ENCODE peak calls at places on chromosomes 11 and 22, in seven cellular contexts. Q is upper lobe of left lung, H is body of pancreas, O is esophagus squamous epithelium, V is A549, K is fibroblast of lung, W is right lobe of liver. B is an unnamed sample. For H3K4me1, the result is how much of the 10 kb centered on the place peaks cover.

GRCh38 chr22:50464451-50464850 is 10.4 kb downstream of the SBF1 start:
- DNase-seq in W (no peak), V (no peak), K (no peak), Q (peak), O (no peak), H (no peak), B (no peak)

GRCh38 chr22:45127866-45128265 is 35.9 kb upstream of the NUP50 start:
- DNase-seq in W (no peak), H (no peak), O (no peak), V (no peak), K (peak), Q (no peak), B (no peak)

GRCh38 chr11:102109896-102110760 is at the start of gene YAP1:
- DNase-seq in V (peak), Q (peak), W (peak), O (no peak), K (peak), H (peak), B (peak)

GRCh38 chr11:130323452-130324448 is 9.0 kb upstream of the ZBTB44 start:
- DNase-seq in W (no peak), H (no peak), K (peak), V (no peak), O (no peak), Q (no peak), B (no peak)

GRCh38 chr11:100930185-100930778 is 199.3 kb downstream of the PGR start:
- DNase-seq in V (peak), W (no peak), H (no peak), O (no peak), K (peak), Q (no peak), B (no peak)

GRCh38 chr22:44701824-44702478 is at the start of gene PRR5:
- DNase-seq in Q (peak), H (peak), V (peak), W (peak), O (peak), K (peak), B (peak)

GRCh38 chr22:17086750-17087149 is 1.9 kb downstream of the IL17RA start:
- DNase-seq in K (no peak), H (no peak), W (no peak), O (no peak), V (no peak), Q (no peak), B (peak)

GRCh38 chr22:50627452-50627913 is 469 bp downstream of the ARSA start:
- DNase-seq in H (peak), K (no peak), O (no peak), Q (peak), W (peak), V (peak), B (no peak)

GRCh38 chr22:49602481-49602880 is 225.2 kb downstream of the BRD1 start:
- DNase-seq in W (no peak), V (no peak), K (no peak), H (no peak), O (no peak), Q (no peak), B (no peak)

GRCh38 chr22:16806401-16806800 is 18.8 kb downstream of the XKR3 start:
- DNase-seq in O (no peak), Q (no peak), W (no peak), K (no peak), H (no peak), V (no peak), B (peak)

GRCh38 chr11:47348131-47348802 is 4.2 kb downstream of the MYBPC3 start:
- DNase-seq in H (no peak), Q (peak), K (no peak), W (no peak), O (no peak), V (no peak), B (no peak)

GRCh38 chr11:118338637-118339061 is 3.9 kb downstream of the CD3D start:
- DNase-seq in V (no peak), O (peak), Q (no peak), H (peak), W (no peak), K (no peak), B (no peak)

GRCh38 chr11:76628408-76628947 is 42.1 kb downstream of the LRRC32 start:
- DNase-seq in K (no peak), V (no peak), Q (peak), O (no peak), H (no peak), W (no peak), B (no peak)

GRCh38 chr11:14300661-14301304 is 58.2 kb downstream of the RRAS2 start:
- DNase-seq in K (peak), O (no peak), W (peak), H (peak), Q (no peak), V (peak), B (peak)

GRCh38 chr11:69912161-69912910 is 93.1 kb upstream of the FGF3 start:
- DNase-seq in W (peak), K (no peak), Q (peak), V (no peak), H (no peak), O (no peak), B (no peak)

GRCh38 chr11:20448838-20449237 is 61.3 kb downstream of the PRMT3 start:
- DNase-seq in W (no peak), K (no peak), Q (no peak), H (peak), O (no peak), V (no peak), B (no peak)

GRCh38 chr22:23383491-23384450 is 196.3 kb downstream of the IGLL1 start:
- DNase-seq in K (no peak), H (no peak), W (no peak), O (no peak), Q (peak), V (no peak), B (peak)

GRCh38 chr11:43988040-43988793 is 45.8 kb downstream of the C11orf96 start:
- DNase-seq in W (no peak), O (no peak), K (peak), Q (no peak), V (no peak), H (no peak), B (no peak)

GRCh38 chr11:126924381-126924780 is 76.2 kb downstream of the KIRREL3 start:
- DNase-seq in O (no peak), K (no peak), W (no peak), V (no peak), H (no peak), Q (no peak), B (no peak)

GRCh38 chr11:17722000-17722643 is 2.8 kb downstream of the MYOD1 start:
- DNase-seq in K (peak), V (peak), Q (no peak), O (no peak), H (peak), W (peak), B (peak)

GRCh38 chr22:50531546-50532352 is 1.9 kb upstream of the TYMP start:
- DNase-seq in K (peak), Q (peak), W (peak), V (peak), H (peak), O (no peak), B (no peak)

GRCh38 chr11:75543808-75544207 is 18.1 kb upstream of the GDPD5 start:
- DNase-seq in K (no peak), W (no peak), V (no peak), H (no peak), O (no peak), Q (no peak), B (no peak)

GRCh38 chr22:18078329-18079041 is 695 bp downstream of the PEX26 start:
- DNase-seq in O (no peak), K (peak), Q (peak), V (peak), H (peak), W (peak), B (peak)

GRCh38 chr22:43159484-43160178 is 8.3 kb downstream of the TSPO start:
- DNase-seq in W (no peak), K (no peak), V (peak), Q (no peak), H (peak), O (no peak), B (peak)

GRCh38 chr11:94169930-94170329 is 41.3 kb downstream of the PANX1 start:
- DNase-seq in O (no peak), K (no peak), H (no peak), Q (no peak), V (no peak), W (no peak), B (no peak)

GRCh38 chr11:2382927-2383822 is 6.1 kb downstream of the CD81 start:
- DNase-seq in K (no peak), V (no peak), H (peak), Q (peak), W (peak), O (no peak), B (peak)

GRCh38 chr11:64226507-64227051 is 505 bp downstream of the NUDT22 start:
- DNase-seq in W (peak), V (no peak), O (no peak), Q (peak), K (no peak), H (peak), B (peak)

GRCh38 chr11:106475181-106475580 is 397.7 kb downstream of the AASDHPPT start:
- DNase-seq in H (no peak), O (no peak), Q (no peak), W (no peak), V (no peak), K (peak), B (no peak)

GRCh38 chr11:106471273-106471672 is 393.8 kb downstream of the AASDHPPT start:
- DNase-seq in Q (no peak), K (no peak), H (no peak), O (no peak), V (no peak), W (no peak), B (no peak)

GRCh38 chr11:106473089-106473722 is 395.7 kb downstream of the AASDHPPT start:
- DNase-seq in W (no peak), V (no peak), H (no peak), K (peak), Q (no peak), O (no peak), B (no peak)

GRCh38 chr11:106477776-106478175 is 400.3 kb downstream of the AASDHPPT start:
- DNase-seq in Q (no peak), V (no peak), H (no peak), O (no peak), W (no peak), K (peak), B (no peak)

GRCh38 chr11:106474274-106474673 is 396.8 kb downstream of the AASDHPPT start:
- DNase-seq in O (no peak), W (no peak), V (no peak), Q (no peak), K (no peak), H (no peak), B (no peak)
- H3K27ac ChIP-seq in O (no peak), W (no peak), V (no peak), Q (no peak), K (no peak), H (no peak), B (no peak)

DNA sequence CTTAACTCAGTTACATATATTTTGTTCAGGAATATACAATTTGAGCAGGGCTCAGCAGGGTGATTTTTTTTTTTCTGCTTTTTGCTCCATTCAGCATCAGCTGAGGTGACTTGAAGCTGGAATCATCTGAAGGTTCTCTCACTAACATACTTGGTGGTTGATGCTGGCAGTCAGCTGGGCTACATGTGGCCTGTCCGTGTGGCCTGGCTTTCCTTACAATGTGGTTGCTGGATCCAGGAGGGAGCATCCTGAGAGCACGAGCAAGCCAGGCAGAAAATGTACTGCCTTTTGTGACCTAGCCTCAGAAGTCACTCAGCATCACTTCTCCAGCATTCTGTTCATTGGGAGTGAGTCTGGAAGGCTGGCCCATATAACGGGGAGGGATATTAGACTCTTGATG is 151.6 kb upstream of the E2F8 start:
- DNase-seq in H (no peak), O (no peak), W (no peak), V (no peak), K (no peak), Q (no peak), B (no peak)
- H3K4me1 ChIP-seq in H (under half), O (under half), W (under half), V (under half), K (under half), Q (under half), B (under half)

GRCh38 chr11:114296979-114297372 is 777 bp downstream of the NNMT start:
- DNase-seq in K (no peak), O (no peak), H (no peak), W (no peak), Q (no peak), V (no peak), B (no peak)
- H3K4me3 ChIP-seq in K (peak), O (peak), H (no peak), W (peak), Q (peak), V (peak), B (peak)

DNA sequence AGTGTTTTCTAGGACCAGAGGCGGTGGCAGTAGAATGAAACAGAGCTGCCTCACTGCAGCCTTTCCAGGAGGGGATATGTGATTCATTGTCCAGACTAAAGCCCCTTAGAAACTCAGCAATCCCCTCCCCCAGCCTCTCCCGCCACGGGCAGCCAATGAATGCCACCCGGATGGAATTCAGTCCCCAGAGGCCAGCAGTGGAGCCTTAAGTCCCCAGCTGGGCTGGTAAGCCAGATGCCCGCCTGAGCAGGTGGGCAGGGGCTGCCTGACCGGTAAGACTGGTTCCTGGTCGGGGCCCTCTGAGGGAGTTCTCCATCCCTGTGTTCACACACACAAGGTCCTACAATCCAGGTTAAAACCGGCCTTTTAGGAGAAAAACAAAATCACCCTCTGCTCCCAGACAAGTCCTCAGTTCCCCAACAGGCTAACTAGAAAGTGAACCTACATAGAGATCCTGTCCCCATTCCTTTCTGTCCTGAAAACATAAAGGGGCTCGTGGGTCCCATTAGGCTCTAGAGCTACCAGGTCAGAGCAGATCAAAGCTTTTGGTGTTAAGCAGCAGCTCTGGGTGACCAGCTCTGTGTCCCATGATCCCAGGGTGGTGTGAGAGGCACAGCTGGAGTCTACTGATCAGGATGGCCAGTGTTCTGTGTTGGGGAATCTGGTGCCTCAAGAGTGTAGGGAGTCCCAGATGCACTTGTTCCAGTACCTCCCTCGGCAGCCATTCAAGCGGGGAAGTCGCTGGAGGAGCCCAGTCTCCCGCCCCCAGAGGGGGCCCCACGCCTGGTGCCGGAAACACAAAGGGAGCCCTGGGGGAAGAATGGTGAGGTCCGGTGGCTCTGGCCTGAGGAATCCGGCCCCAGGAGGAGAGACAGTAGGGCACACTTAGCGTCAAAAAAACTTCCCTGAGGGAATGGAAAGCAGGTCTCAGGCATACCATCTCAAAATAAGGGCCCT is 2.6 kb downstream of the PATZ1 start:
- DNase-seq in V (no peak), W (peak), H (peak), K (no peak), O (no peak), Q (peak), B (peak)
- H3K27ac ChIP-seq in V (peak), W (no peak), H (peak), K (no peak), O (peak), Q (peak), B (no peak)

DNA sequence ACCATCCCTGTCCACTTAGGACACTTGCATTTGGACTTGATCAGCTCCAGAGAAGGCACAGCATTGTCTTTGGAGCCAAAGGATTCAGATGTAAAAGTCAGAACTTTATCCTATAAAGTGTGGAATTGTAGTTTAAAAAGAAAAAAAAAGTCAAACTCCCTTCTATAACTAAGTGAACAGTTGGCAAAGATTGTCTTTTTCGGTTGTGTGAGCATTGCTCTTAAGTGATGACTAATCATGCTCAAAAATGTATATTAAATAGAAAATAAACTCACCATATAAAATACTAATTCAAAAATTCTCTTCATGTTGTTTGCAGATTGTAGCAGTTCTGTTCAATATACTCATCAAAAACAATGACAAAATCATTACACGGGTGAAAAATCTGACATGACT is 93.8 kb downstream of the ETS1 start:
- DNase-seq in W (no peak), K (no peak), V (no peak), Q (no peak), O (no peak), H (no peak), B (no peak)
- H3K4me1 ChIP-seq in W (under half), K (half or more), V (half or more), Q (half or more), O (under half), H (under half), B (under half)

GRCh38 chr11:6397156-6397555 is 6.9 kb downstream of the SMPD1 start:
- DNase-seq in K (no peak), H (no peak), W (no peak), V (no peak), O (no peak), Q (no peak), B (no peak)
- H3K4me3 ChIP-seq in K (no peak), H (no peak), W (no peak), V (no peak), O (no peak), Q (no peak), B (no peak)

GRCh38 chr11:59615637-59616395 is at the start of gene OSBP:
- DNase-seq in O (peak), K (peak), Q (peak), W (peak), V (peak), H (peak), B (peak)

GRCh38 chr11:59614277-59615131 is 1.1 kb downstream of the OSBP start:
- DNase-seq in V (peak), O (no peak), Q (no peak), K (no peak), H (no peak), W (no peak), B (no peak)

GRCh38 chr11:59617876-59618275 is 2.3 kb upstream of the OSBP start:
- DNase-seq in O (no peak), K (no peak), V (no peak), Q (no peak), H (no peak), W (no peak), B (no peak)

GRCh38 chr11:59616396-59616982 is 915 bp upstream of the OSBP start:
- DNase-seq in O (no peak), H (no peak), K (no peak), V (no peak), W (peak), Q (peak), B (no peak)

DNA sequence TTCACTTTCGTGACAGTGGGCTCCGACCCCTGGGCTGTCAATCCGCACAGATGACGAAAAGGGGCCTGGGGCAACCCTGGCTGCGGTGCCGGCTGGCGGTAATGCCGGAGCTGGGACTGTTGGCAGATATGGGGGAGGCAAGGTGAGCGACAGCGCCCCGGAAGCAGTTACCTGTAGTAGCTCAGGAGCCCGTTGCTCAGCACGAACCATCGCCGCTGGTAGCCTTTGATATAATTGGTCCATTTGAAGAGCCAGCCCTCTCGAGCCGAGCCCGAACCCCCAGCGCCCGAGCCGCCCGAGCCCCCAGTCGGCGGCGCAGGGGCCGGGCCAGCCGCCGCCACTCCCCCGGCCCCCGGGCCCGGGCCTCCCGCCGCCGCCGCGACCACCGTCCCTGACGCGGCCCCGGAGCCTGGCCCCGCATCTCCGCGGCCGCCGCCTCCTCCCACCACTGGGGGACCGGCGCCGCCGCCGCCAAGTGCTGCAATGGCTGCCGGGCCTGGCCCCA is 390 bp downstream of the OSBP start:
- DNase-seq in K (peak), O (peak), V (peak), Q (no peak), H (peak), W (peak), B (peak)
- H3K27ac ChIP-seq in K (peak), O (peak), V (peak), Q (peak), H (peak), W (peak), B (peak)

GRCh38 chr22:22032906-22033802 is 50.6 kb upstream of the TOP3B start:
- DNase-seq in V (no peak), W (no peak), O (no peak), Q (no peak), K (no peak), H (no peak), B (no peak)
- H3K4me1 ChIP-seq in V (under half), W (under half), O (under half), Q (under half), K (under half), H (under half), B (under half)

GRCh38 chr11:87970762-87971161 is 204.5 kb downstream of the RAB38 start:
- DNase-seq in H (no peak), K (no peak), V (no peak), W (no peak), Q (no peak), O (no peak), B (no peak)

GRCh38 chr11:87971354-87971753 is 203.9 kb downstream of the RAB38 start:
- DNase-seq in K (no peak), Q (no peak), O (no peak), H (no peak), V (no peak), W (no peak), B (no peak)

GRCh38 chr11:87972133-87972532 is 203.1 kb downstream of the RAB38 start:
- DNase-seq in Q (no peak), O (no peak), W (no peak), H (no peak), V (no peak), K (no peak), B (no peak)

GRCh38 chr11:87966744-87967143 is 208.5 kb downstream of the RAB38 start:
- DNase-seq in W (no peak), H (no peak), Q (no peak), K (no peak), V (no peak), O (no peak), B (no peak)

DNA sequence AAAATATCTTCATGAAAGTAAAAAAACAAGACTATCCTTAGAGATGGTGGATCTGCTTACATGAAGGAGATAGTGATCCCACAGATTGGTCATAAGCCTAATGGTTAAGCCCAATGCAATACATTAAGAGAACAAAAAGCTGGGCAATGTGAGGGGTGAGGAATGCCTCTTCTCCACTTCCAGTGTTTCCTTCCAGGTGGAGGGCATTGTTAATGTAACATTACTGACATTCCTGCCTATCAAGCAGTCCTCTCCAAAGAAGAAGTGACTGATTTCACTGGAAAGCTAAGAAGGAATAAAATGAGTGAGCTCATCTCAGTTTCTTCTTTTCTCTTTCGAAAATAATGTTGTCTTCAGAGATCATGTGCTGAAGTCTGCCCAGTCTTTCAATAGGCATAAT is 207.8 kb downstream of the RAB38 start:
- DNase-seq in V (no peak), Q (no peak), O (no peak), K (no peak), W (no peak), H (no peak), B (no peak)
- H3K4me3 ChIP-seq in V (no peak), Q (no peak), O (no peak), K (no peak), W (no peak), H (no peak), B (no peak)

B was measured in SJCRH30.